ENCODE peak calls at places on chromosome 15, in eight cellular contexts. N is MM.1S; S is lower lobe of right lung; I is upper lobe of right lung; R is CD8-positive, alpha-beta T cell; K is endothelial cell of umbilical vein; M is H9; C is foreskin keratinocyte. A is an unnamed sample. For H3K4me1, the result is how much of the 10 kb centered on the place peaks cover.

GRCh38 chr15:64224508-64224907 is 61.7 kb upstream of the PPIB start:
- DNase-seq in K (peak), I (no peak), M (no peak), C (no peak), N (no peak), R (no peak), S (no peak), A (no peak)

GRCh38 chr15:61033938-61034792 is 194.9 kb downstream of the RORA start:
- DNase-seq in R (no peak), I (no peak), C (no peak), S (no peak), N (no peak), M (no peak), K (peak), A (no peak)

GRCh38 chr15:81152799-81153198 is 18.7 kb downstream of the CFAP161 start:
- DNase-seq in I (no peak), N (peak), M (no peak), K (no peak), R (no peak), S (no peak), C (no peak), A (no peak)

GRCh38 chr15:50487287-50487686 is 59.2 kb downstream of the USP50 start:
- DNase-seq in S (no peak), K (no peak), R (no peak), N (no peak), I (no peak), M (no peak), C (no peak), A (no peak)

GRCh38 chr15:80801891-80802680 is 22.9 kb downstream of the CEMIP start:
- DNase-seq in I (no peak), R (no peak), S (no peak), K (peak), C (no peak), N (no peak), M (no peak), A (peak)

GRCh38 chr15:72116680-72117447 is 1.1 kb downstream of the MYO9A start:
- DNase-seq in N (no peak), C (peak), I (no peak), K (peak), R (peak), M (no peak), S (no peak), A (peak)

GRCh38 chr15:69303337-69304175 is 4.8 kb downstream of the PAQR5 start:
- DNase-seq in M (no peak), N (no peak), R (no peak), K (no peak), C (no peak), I (peak), S (no peak), A (no peak)

GRCh38 chr15:49415638-49416037 is 7.4 kb upstream of the FGF7 start:
- DNase-seq in K (peak), S (no peak), M (no peak), R (no peak), N (no peak), I (no peak), C (peak), A (no peak)

GRCh38 chr15:96610757-96611156 is 280.3 kb downstream of the NR2F2 start:
- DNase-seq in K (no peak), M (no peak), R (no peak), N (no peak), I (no peak), C (no peak), S (no peak), A (no peak)

GRCh38 chr15:95235033-95235432 is 1003.7 kb downstream of the MCTP2 start:
- DNase-seq in R (no peak), K (no peak), C (no peak), S (no peak), I (no peak), M (no peak), N (no peak), A (no peak)

GRCh38 chr15:63089260-63090043 is 32.2 kb upstream of the LACTB start:
- DNase-seq in N (no peak), R (no peak), I (no peak), M (peak), C (no peak), K (peak), S (no peak), A (peak)

GRCh38 chr15:86743283-86743903 is 663.7 kb downstream of the AGBL1 start:
- DNase-seq in R (peak), C (no peak), M (peak), I (no peak), S (no peak), N (peak), K (no peak), A (peak)

GRCh38 chr15:67639591-67639990 is 97.1 kb downstream of the MAP2K5 start:
- DNase-seq in K (no peak), R (no peak), N (no peak), M (no peak), S (no peak), I (no peak), C (no peak), A (no peak)

GRCh38 chr15:35362195-35362829 is 183.7 kb downstream of the DPH6 start:
- DNase-seq in C (no peak), K (no peak), R (no peak), S (no peak), M (no peak), I (no peak), N (no peak), A (no peak)

GRCh38 chr15:36271048-36271447 is 308.4 kb upstream of the CDIN1 start:
- DNase-seq in M (no peak), C (no peak), K (no peak), I (no peak), S (no peak), R (no peak), N (no peak), A (no peak)

GRCh38 chr15:50247819-50248650 is 17.5 kb downstream of the HDC start:
- DNase-seq in R (no peak), S (peak), C (peak), N (peak), I (peak), K (no peak), M (no peak), A (peak)

GRCh38 chr15:41396111-41396510 is 6.2 kb downstream of the NDUFAF1 start:
- DNase-seq in N (peak), I (no peak), M (no peak), C (no peak), R (no peak), K (no peak), S (no peak), A (no peak)

GRCh38 chr15:41407341-41407740 is 5.0 kb upstream of the NDUFAF1 start:
- DNase-seq in N (no peak), M (no peak), C (no peak), S (no peak), I (no peak), K (no peak), R (no peak), A (no peak)

DNA sequence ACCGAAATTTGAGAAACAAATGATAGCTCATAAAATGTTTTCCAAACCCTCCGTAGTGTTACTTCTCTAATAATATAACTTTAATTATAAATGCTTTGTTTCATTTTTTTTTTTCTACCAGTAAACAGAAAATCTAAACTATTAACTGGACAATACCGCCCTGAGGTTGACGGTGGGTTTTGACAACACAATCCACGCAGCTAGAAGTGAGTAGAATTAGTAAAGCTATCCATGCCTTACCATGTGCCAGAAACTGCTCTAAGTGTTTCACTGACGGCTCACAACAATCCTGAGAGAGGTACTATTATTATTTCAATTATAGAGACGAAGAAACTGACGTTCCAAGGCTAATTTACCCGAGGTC is 410 bp downstream of the NDUFAF1 start:
- DNase-seq in N (no peak), I (no peak), K (no peak), R (no peak), S (no peak), M (no peak), C (no peak), A (no peak)
- H3K27ac ChIP-seq in N (peak), I (peak), K (peak), R (peak), S (peak), M (peak), C (peak), A (peak)

GRCh38 chr15:77631790-77632551 is 741 bp downstream of the LINGO1 start:
- DNase-seq in C (no peak), R (no peak), M (peak), K (no peak), N (no peak), S (no peak), I (no peak), A (peak)

GRCh38 chr15:77629070-77630030 is 3.4 kb downstream of the LINGO1 start:
- DNase-seq in M (no peak), N (no peak), K (no peak), R (no peak), I (no peak), S (no peak), C (no peak), A (no peak)

GRCh38 chr15:77630064-77630463 is 2.6 kb downstream of the LINGO1 start:
- DNase-seq in M (no peak), R (no peak), C (no peak), S (no peak), N (no peak), I (no peak), K (no peak), A (peak)

GRCh38 chr15:77632760-77633133 is at the start of gene LINGO1:
- DNase-seq in C (no peak), S (no peak), N (no peak), M (no peak), I (no peak), R (no peak), K (no peak), A (no peak)

DNA sequence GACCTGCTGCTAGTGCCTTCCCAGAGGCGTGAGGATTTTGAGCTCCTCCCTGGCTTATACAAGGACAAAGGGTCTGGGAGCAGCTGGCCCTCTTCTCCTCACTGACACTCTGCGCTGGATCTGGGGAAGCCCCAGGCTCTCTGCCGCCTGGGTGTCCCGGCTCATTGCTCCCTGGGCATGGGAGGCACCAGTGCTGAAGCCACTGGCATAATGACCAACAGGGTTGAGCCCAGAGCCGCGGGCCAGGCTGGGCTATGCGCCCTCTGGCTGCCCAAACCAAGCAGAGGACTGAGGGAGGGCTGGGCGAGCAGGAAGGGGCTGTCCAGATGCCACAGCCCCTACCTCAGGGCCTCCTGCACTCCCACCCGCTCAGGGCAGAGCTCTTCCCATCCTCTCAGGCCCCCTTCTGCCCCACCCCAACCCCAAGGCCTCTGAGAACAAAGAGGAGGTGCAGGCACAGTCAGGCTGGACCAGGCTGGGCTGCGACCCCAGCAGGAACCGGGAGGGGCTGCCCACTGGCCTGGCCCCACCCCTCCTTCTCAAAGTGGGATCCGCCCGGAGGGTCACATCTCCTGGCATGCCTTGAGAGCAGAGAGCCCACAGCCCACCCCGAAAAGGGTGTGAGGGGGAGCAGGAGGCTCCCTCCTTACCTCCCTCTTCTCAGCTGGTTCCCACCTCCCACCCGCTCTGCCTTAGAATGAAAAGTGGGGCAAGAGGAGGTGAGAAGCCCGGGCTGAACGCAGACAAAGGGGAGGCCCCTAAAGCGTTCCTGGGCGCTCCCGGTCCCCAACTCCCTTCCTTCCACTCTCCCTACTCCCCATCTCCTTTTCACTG is 1.5 kb downstream of the LINGO1 start:
- DNase-seq in S (no peak), K (peak), M (peak), R (no peak), N (no peak), I (no peak), C (no peak), A (peak)
- TF ChIP-seq CTCF in S (no peak), K (no peak), M (peak), R (no peak), N (no peak), I (peak), C (no peak), A (no peak)

GRCh38 chr15:39886418-39886817 is 33.6 kb downstream of the GPR176 start:
- DNase-seq in I (no peak), N (no peak), M (no peak), S (no peak), C (no peak), R (no peak), K (no peak), A (no peak)

GRCh38 chr15:39888243-39888642 is 31.8 kb downstream of the GPR176 start:
- DNase-seq in C (no peak), M (no peak), K (no peak), R (no peak), S (no peak), I (no peak), N (no peak), A (no peak)

GRCh38 chr15:39888809-39889208 is 31.3 kb downstream of the GPR176 start:
- DNase-seq in C (no peak), R (no peak), N (no peak), I (no peak), K (no peak), M (no peak), S (no peak), A (no peak)

GRCh38 chr15:39887832-39888231 is 32.2 kb downstream of the GPR176 start:
- DNase-seq in S (no peak), R (no peak), M (peak), K (peak), N (no peak), I (no peak), C (no peak), A (peak)

GRCh38 chr15:39887211-39887610 is 32.9 kb downstream of the GPR176 start:
- DNase-seq in C (no peak), I (no peak), R (no peak), K (no peak), M (peak), N (no peak), S (no peak), A (no peak)
- H3K4me1 ChIP-seq in C (under half), I (under half), R (under half), K (under half), M (under half), N (under half), S (under half), A (under half)

GRCh38 chr15:99542828-99543227 is 23.0 kb upstream of the MEF2A start:
- DNase-seq in S (no peak), R (no peak), M (no peak), N (no peak), K (no peak), I (no peak), C (no peak), A (no peak)
- H3K27ac ChIP-seq in S (no peak), R (no peak), M (no peak), N (no peak), K (no peak), I (no peak), C (no peak), A (no peak)

DNA sequence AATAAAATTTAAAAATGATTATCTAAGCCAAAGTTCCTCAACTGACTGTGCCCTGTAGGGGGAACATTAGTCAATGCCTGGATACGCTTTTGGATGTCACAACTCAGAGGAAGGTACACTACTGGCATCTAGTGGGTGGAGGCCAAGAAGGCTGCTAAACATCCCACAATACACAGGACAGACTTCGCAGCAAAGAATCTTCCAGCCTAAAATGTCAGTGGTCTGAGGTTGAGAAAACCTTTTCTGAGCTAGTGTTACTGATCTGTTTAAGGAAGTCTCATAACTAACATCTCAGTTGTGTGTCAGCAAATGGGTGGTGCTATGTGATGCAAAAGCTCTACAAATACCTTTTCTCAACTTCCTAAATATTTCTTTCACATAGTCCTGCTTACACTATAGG is 20.9 kb upstream of the LDHAL6B start:
- DNase-seq in R (no peak), M (no peak), S (no peak), I (no peak), N (no peak), K (no peak), C (no peak), A (no peak)
- TF ChIP-seq CTCF in R (no peak), M (peak), S (peak), I (peak), N (no peak), K (no peak), C (peak), A (no peak)

GRCh38 chr15:58487041-58487723 is 55.4 kb downstream of the LIPC start:
- DNase-seq in I (no peak), M (no peak), R (no peak), C (no peak), K (no peak), N (no peak), S (no peak), A (no peak)

GRCh38 chr15:58487724-58488120 is 55.9 kb downstream of the LIPC start:
- DNase-seq in R (no peak), C (no peak), I (no peak), K (no peak), S (no peak), N (no peak), M (no peak), A (no peak)

GRCh38 chr15:58484794-58485600 is 53.2 kb downstream of the LIPC start:
- DNase-seq in R (no peak), K (no peak), M (no peak), S (peak), I (no peak), N (no peak), C (no peak), A (peak)

GRCh38 chr15:58486564-58486963 is 54.8 kb downstream of the LIPC start:
- DNase-seq in S (no peak), I (no peak), N (no peak), M (no peak), K (no peak), R (no peak), C (no peak), A (no peak)

DNA sequence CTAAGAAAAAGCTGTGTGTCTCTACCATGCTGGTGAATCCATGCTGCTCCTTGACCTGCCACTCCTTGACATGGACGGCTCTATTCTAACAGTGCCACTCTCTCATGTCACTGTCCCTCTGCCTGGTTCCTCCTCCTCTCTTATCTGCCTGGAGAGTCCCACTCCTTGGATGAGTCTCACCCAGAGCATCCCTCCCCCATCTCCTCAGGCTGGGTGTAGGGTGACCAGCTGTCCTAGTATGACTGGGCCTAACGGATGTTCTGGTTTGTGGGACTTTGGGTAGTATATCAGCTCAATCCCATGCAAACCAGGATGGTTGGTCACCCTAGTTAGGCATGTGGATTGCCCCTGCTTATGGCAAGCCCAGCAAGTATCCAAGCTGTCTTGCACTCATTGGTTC is 54.3 kb downstream of the LIPC start:
- DNase-seq in C (no peak), K (no peak), S (no peak), M (no peak), I (no peak), R (no peak), N (no peak), A (no peak)
- H3K4me1 ChIP-seq in C (under half), K (under half), S (under half), M (under half), I (under half), R (half or more), N (under half), A (under half)

A was measured in transverse colon.